ENCODE peak calls at places on chromosomes 5 and 9, in seven cellular contexts. D, S, U, C, T, R and H are unnamed samples.

GRCh38 chr9:78365979-78366697 is 69.2 kb downstream of the PSAT1 start:
- DNase-seq in D (peak; percentile 39), S (no peak), U (no peak), C (no peak), T (no peak), R (no peak), H (peak; percentile 35)

GRCh38 chr5:1413611-1414241 is 31.5 kb downstream of the SLC6A3 start:
- DNase-seq in D (no peak), S (no peak), U (no peak), C (no peak), T (no peak), R (no peak), H (no peak)

GRCh38 chr5:140345919-140346347 is 470 bp downstream of the HBEGF start:
- DNase-seq in D (peak; percentile 66), S (peak; percentile 76), U (no peak), C (peak; percentile 75), T (no peak), R (peak; percentile 54), H (peak; percentile 72)

GRCh38 chr5:178247481-178248456 is 15.2 kb upstream of the PHYKPL start:
- DNase-seq in D (no peak), S (no peak), U (no peak), C (no peak), T (no peak), R (no peak), H (no peak)

GRCh38 chr9:16262467-16263261 is 607.8 kb downstream of the BNC2 start:
- DNase-seq in D (peak; percentile 66), S (no peak), U (no peak), C (peak; percentile 33), T (no peak), R (no peak), H (peak; percentile 65)

GRCh38 chr9:5008206-5008605 is 23.1 kb downstream of the JAK2 start:
- DNase-seq in D (peak; percentile 24), S (no peak), U (no peak), C (no peak), T (no peak), R (no peak), H (no peak)

GRCh38 chr9:34611251-34611810 is 566 bp downstream of the RPP25L start:
- DNase-seq in D (no peak), S (peak; percentile 30), U (no peak), C (no peak), T (no peak), R (no peak), H (no peak)

GRCh38 chr5:9340095-9340494 is 205.8 kb downstream of the SEMA5A start:
- DNase-seq in D (no peak), S (no peak), U (no peak), C (no peak), T (no peak), R (no peak), H (no peak)

GRCh38 chr5:137845472-137845871 is 22.2 kb upstream of the MYOT start:
- DNase-seq in D (no peak), S (no peak), U (no peak), C (no peak), T (no peak), R (no peak), H (no peak)

GRCh38 chr9:129885018-129885669 is 49.9 kb downstream of the USP20 start:
- DNase-seq in D (no peak), S (peak; percentile 61), U (peak; percentile 71), C (no peak), T (no peak), R (peak; percentile 49), H (no peak)

GRCh38 chr9:23638011-23638410 is 188.0 kb downstream of the ELAVL2 start:
- DNase-seq in D (no peak), S (no peak), U (no peak), C (no peak), T (no peak), R (no peak), H (no peak)

GRCh38 chr5:172477466-172477865 is 23.1 kb upstream of the SH3PXD2B start:
- DNase-seq in D (no peak), S (no peak), U (no peak), C (peak; percentile 75), T (no peak), R (peak; percentile 72), H (peak; percentile 12)

GRCh38 chr5:374631-375335 is 53.3 kb downstream of the AHRR start:
- DNase-seq in D (no peak), S (peak; percentile 25), U (peak; percentile 43), C (no peak), T (no peak), R (no peak), H (no peak)

GRCh38 chr9:129242191-129242953 is 64.3 kb upstream of the IER5L start:
- DNase-seq in D (no peak), S (no peak), U (no peak), C (no peak), T (no peak), R (no peak), H (no peak)

GRCh38 chr9:81002920-81003319 is 686.4 kb downstream of the TLE1 start:
- DNase-seq in D (no peak), S (no peak), U (no peak), C (no peak), T (no peak), R (no peak), H (no peak)

GRCh38 chr5:73365301-73365853 is 83.2 kb downstream of the FOXD1 start:
- DNase-seq in D (peak; percentile 96), S (no peak), U (no peak), C (no peak), T (no peak), R (no peak), H (peak; percentile 86)

GRCh38 chr9:129501771-129502324 is 119.1 kb downstream of the C9orf50 start:
- DNase-seq in D (no peak), S (no peak), U (no peak), C (no peak), T (no peak), R (peak; percentile 48), H (peak; percentile 14)

GRCh38 chr5:88888799-88889164 is 5.8 kb upstream of the MEF2C start:
- DNase-seq in D (no peak), S (no peak), U (no peak), C (no peak), T (no peak), R (no peak), H (no peak)

GRCh38 chr5:13771011-13771571 is 173.4 kb downstream of the DNAH5 start:
- DNase-seq in D (peak; percentile 88), S (no peak), U (no peak), C (no peak), T (no peak), R (no peak), H (peak; percentile 64)

GRCh38 chr5:190366-191035 is 794 bp upstream of the LRRC14B start:
- DNase-seq in D (no peak), S (no peak), U (no peak), C (no peak), T (no peak), R (no peak), H (no peak)

GRCh38 chr9:135506327-135507103 is 6.0 kb downstream of the MRPS2 start:
- DNase-seq in D (no peak), S (peak; percentile 65), U (peak; percentile 58), C (peak; percentile 75), T (peak; percentile 20), R (no peak), H (peak; percentile 7)

GRCh38 chr5:51377151-51378060 is 5.8 kb upstream of the ISL1 start:
- DNase-seq in D (no peak), S (peak; percentile 47), U (no peak), C (peak; percentile 56), T (peak; percentile 33), R (no peak), H (no peak)

GRCh38 chr5:120734033-120734432 is 269.9 kb downstream of the PRR16 start:
- DNase-seq in D (no peak), S (peak; percentile 65), U (peak; percentile 50), C (peak; percentile 58), T (peak; percentile 2), R (no peak), H (no peak)

GRCh38 chr9:110464321-110464720 is 115.2 kb downstream of the SVEP1 start:
- DNase-seq in D (no peak), S (peak; percentile 30), U (no peak), C (peak; percentile 37), T (no peak), R (no peak), H (peak; percentile 10)

GRCh38 chr5:100777680-100778281 is 125.3 kb downstream of the ST8SIA4 start:
- DNase-seq in D (peak; percentile 89), S (no peak), U (no peak), C (peak; percentile 25), T (no peak), R (peak; percentile 39), H (peak; percentile 81)

GRCh38 chr5:150442699-150443080 is 6.8 kb downstream of the RPS14 start:
- DNase-seq in D (no peak), S (no peak), U (no peak), C (no peak), T (no peak), R (no peak), H (no peak)

GRCh38 chr5:157046041-157046440 is 12.9 kb downstream of the HAVCR1 start:
- DNase-seq in D (no peak), S (no peak), U (no peak), C (peak; percentile 70), T (no peak), R (no peak), H (peak; percentile 30)

GRCh38 chr5:5421149-5421960 is 1.1 kb upstream of the ICE1 start:
- DNase-seq in D (peak; percentile 5), S (no peak), U (no peak), C (peak; percentile 43), T (peak; percentile 12), R (peak; percentile 24), H (no peak)

GRCh38 chr9:95762322-95762721 is 113.2 kb upstream of the ERCC6L2 start:
- DNase-seq in D (no peak), S (no peak), U (no peak), C (no peak), T (no peak), R (no peak), H (no peak)

DNA sequence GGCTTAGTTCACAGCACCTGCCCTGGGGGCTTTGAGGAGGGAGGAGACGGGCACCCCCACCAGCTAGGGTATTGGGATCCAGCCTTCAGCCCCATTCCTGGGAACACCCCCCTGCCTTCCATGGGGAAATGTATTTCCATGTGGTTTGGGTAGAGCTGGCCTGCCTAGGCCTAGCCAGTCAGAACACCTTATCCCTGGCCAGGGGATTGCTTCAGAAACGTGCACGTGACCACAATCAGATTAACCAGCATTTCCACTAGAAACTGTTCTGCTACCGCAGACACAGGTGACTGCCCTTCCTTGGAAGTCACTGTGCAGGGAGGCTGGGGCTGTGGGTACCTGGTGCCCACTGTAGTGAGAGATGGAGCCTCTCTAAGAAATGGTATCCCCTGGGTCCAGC is 14.0 kb downstream of the BBLN start:
- DNase-seq in D (no peak), S (no peak), U (no peak), C (no peak), T (no peak), R (peak; percentile 26), H (no peak)
- H2BK5ac ChIP-seq in D (peak overlapping the region; percentile 41), S (no peak overlapping the region), U (no peak overlapping the region), C (no peak overlapping the region), T (no peak overlapping the region), R (no peak overlapping the region), H (no peak overlapping the region)

GRCh38 chr9:133263557-133263956 is 11.4 kb downstream of the ABO start:
- DNase-seq in D (no peak), S (no peak), U (no peak), C (no peak), T (no peak), R (no peak), H (no peak)
- H2BK5ac ChIP-seq in D (no peak overlapping the region), S (no peak overlapping the region), U (no peak overlapping the region), C (no peak overlapping the region), T (no peak overlapping the region), R (no peak overlapping the region), H (no peak overlapping the region)

GRCh38 chr5:168176251-168176650 is 115.2 kb upstream of the WWC1 start:
- DNase-seq in D (no peak), S (no peak), U (no peak), C (no peak), T (no peak), R (no peak), H (no peak)
- H2BK5ac ChIP-seq in D (no peak overlapping the region), S (no peak overlapping the region), U (no peak overlapping the region), C (no peak overlapping the region), T (no peak overlapping the region), R (no peak overlapping the region), H (no peak overlapping the region)

GRCh38 chr9:112760821-112761220 is 10.3 kb downstream of the SNX30 start:
- DNase-seq in D (no peak), S (no peak), U (no peak), C (no peak), T (no peak), R (no peak), H (no peak)
- H2BK5ac ChIP-seq in D (no peak overlapping the region), S (no peak overlapping the region), U (no peak overlapping the region), C (no peak overlapping the region), T (no peak overlapping the region), R (no peak overlapping the region), H (no peak overlapping the region)